ENCODE peak calls at places on chromosomes 6 and 20, in six cellular contexts. E, X, T, N, U and F are unnamed samples. For H3K79me2 and H3F3A, the result is how much of the 10 kb centered on the place peaks cover.

GRCh38 chr6:166313255-166314070 is 5.3 kb upstream of the PRR18 start:
- DNase-seq in X (peak), N (peak), E (peak), T (no peak), U (peak), F (peak)

GRCh38 chr6:132084811-132085509 is 133.8 kb upstream of the CCN2 start:
- DNase-seq in N (no peak), U (peak), X (peak), T (peak), E (no peak), F (peak)

GRCh38 chr6:30615958-30616810 is 859 bp downstream of the PPP1R10 start:
- DNase-seq in X (no peak), T (no peak), N (peak), E (peak), U (peak), F (peak)

GRCh38 chr6:92588126-92588525 is 831.2 kb downstream of the EPHA7 start:
- DNase-seq in N (no peak), E (no peak), T (no peak), X (peak), U (no peak), F (no peak)

GRCh38 chr20:61704661-61705060 is 361.0 kb downstream of the TAF4 start:
- DNase-seq in E (no peak), X (no peak), U (no peak), T (no peak), N (no peak), F (no peak)

GRCh38 chr20:51487076-51487475 is 55.4 kb downstream of the NFATC2 start:
- DNase-seq in U (no peak), T (no peak), N (no peak), E (peak), X (no peak), F (no peak)

GRCh38 chr6:125357515-125358256 is 55.9 kb upstream of the HDDC2 start:
- DNase-seq in N (no peak), U (no peak), X (no peak), T (no peak), E (no peak), F (no peak)

GRCh38 chr20:61588356-61589054 is 336.4 kb downstream of the CDH4 start:
- DNase-seq in X (no peak), U (no peak), N (no peak), E (no peak), T (no peak), F (peak)

GRCh38 chr20:21020656-21021004 is 85.5 kb downstream of the LINC00237 start:
- DNase-seq in T (no peak), U (no peak), N (no peak), E (no peak), X (no peak), F (peak)

GRCh38 chr20:1324598-1325172 is 4.3 kb downstream of the SDCBP2 start:
- DNase-seq in U (no peak), X (peak), N (no peak), E (no peak), T (no peak), F (peak)

GRCh38 chr6:129007819-129008218 is 124.9 kb downstream of the LAMA2 start:
- DNase-seq in U (no peak), T (no peak), E (no peak), X (no peak), N (no peak), F (no peak)

GRCh38 chr20:50312682-50313187 is 122.1 kb downstream of the CEBPB start:
- DNase-seq in T (no peak), N (no peak), X (peak), U (no peak), E (no peak), F (peak)

GRCh38 chr20:52311209-52311794 is 119.7 kb upstream of the ZFP64 start:
- DNase-seq in N (peak), X (no peak), E (no peak), T (no peak), U (no peak), F (no peak)

GRCh38 chr6:108250240-108250866 is 10.5 kb downstream of the SNX3 start:
- DNase-seq in E (peak), N (peak), X (peak), T (no peak), U (peak), F (peak)

GRCh38 chr6:162074641-162075040 is 652.9 kb downstream of the PRKN start:
- DNase-seq in U (no peak), E (no peak), X (no peak), N (no peak), T (no peak), F (no peak)

GRCh38 chr6:149140137-149140909 is 177.2 kb upstream of the TAB2 start:
- DNase-seq in E (no peak), X (no peak), U (no peak), T (no peak), N (no peak), F (no peak)

GRCh38 chr6:45642331-45643126 is 264.8 kb upstream of the SUPT3H start:
- DNase-seq in U (no peak), T (no peak), N (no peak), E (no peak), X (no peak), F (no peak)

GRCh38 chr6:105892577-105893262 is 193.4 kb upstream of the PRDM1 start:
- DNase-seq in T (no peak), U (peak), E (no peak), X (no peak), N (no peak), F (no peak)

GRCh38 chr6:153092082-153093013 is 38.7 kb downstream of the RGS17 start:
- DNase-seq in N (no peak), T (no peak), U (no peak), E (no peak), X (peak), F (peak)

GRCh38 chr6:100664274-100665040 is 199.7 kb upstream of the SIM1 start:
- DNase-seq in T (no peak), U (peak), E (peak), X (peak), N (peak), F (peak)

GRCh38 chr20:41436679-41437078 is 70.1 kb upstream of the EMILIN3 start:
- DNase-seq in N (no peak), X (peak), T (no peak), U (no peak), E (no peak), F (peak)

GRCh38 chr20:18740726-18741125 is 72.9 kb upstream of the SCP2D1 start:
- DNase-seq in E (no peak), U (no peak), N (no peak), T (no peak), X (no peak), F (no peak)

GRCh38 chr20:53707341-53708102 is 113.9 kb upstream of the ZNF217 start:
- DNase-seq in N (peak), T (no peak), E (no peak), U (no peak), X (peak), F (peak)

GRCh38 chr20:10674684-10675455 is 1.1 kb upstream of the JAG1 start:
- DNase-seq in U (peak), T (peak), X (peak), E (peak), N (peak), F (peak)

GRCh38 chr6:63689421-63689820 is 53.8 kb downstream of the PHF3 start:
- DNase-seq in U (no peak), E (no peak), N (no peak), T (no peak), X (peak), F (peak)

GRCh38 chr6:161038229-161039003 is 46.8 kb downstream of the MAP3K4 start:
- DNase-seq in U (no peak), X (peak), T (no peak), E (no peak), N (no peak), F (peak)

GRCh38 chr20:63864978-63865640 is at the start of gene TPD52L2:
- DNase-seq in N (peak), T (peak), U (peak), X (peak), E (peak), F (peak)

GRCh38 chr20:63861981-63862901 is 943 bp downstream of the ABHD16B start:
- DNase-seq in T (no peak), U (no peak), N (no peak), E (no peak), X (no peak), F (no peak)

GRCh38 chr20:63863021-63863797 is 1.9 kb upstream of the TPD52L2 start:
- DNase-seq in U (no peak), X (no peak), E (no peak), T (no peak), N (no peak), F (no peak)

GRCh38 chr20:63864545-63864977 is 509 bp upstream of the TPD52L2 start:
- DNase-seq in X (no peak), T (no peak), U (peak), E (no peak), N (no peak), F (no peak)

DNA sequence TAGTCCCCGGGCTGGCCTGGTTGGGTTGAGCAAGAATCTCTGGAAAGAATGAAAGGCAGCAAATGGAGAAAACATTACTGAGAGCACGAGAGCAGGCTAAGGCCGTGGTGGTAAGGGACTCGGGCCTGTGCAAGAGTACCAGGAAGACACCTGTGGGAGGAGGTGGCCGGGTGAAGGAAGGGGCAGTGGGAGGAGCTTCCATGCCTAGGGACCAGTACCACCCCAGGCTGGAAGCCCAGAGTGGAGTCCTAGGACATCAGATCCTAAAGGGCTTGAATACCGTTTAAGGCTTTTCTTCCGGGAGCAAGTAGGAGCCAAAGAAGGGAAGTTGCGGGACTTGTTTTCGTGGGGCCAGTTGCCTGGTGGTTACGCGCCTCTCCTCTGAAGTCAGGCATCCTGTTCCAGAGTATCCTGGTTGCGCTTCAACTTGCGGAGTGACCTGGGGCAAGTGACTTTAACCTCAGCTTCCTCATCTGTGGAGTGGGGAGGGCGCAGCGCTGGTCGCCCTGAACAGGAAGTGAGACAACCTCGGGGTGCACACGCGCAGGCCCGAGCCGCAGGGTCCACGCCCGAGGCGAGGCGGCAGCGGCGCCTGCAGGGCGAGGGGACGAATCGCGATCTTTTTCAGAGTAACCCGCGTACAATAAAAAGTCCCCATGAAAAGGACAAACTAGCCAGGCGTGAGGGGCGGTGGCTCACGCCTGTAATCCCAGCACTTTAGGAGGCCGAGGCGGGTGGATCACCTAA is 1.1 kb upstream of the TPD52L2 start:
- DNase-seq in E (peak), X (peak), N (peak), U (peak), T (peak), F (peak)
- H3K79me2 ChIP-seq in E (under half), X (half or more), N (under half), U (under half), T (half or more), F (under half)

GRCh38 chr6:22147983-22148797 is 148.6 kb downstream of the PRL start:
- DNase-seq in U (no peak), N (peak), X (peak), E (peak), T (peak), F (peak)

GRCh38 chr6:22149081-22149480 is 147.8 kb downstream of the PRL start:
- DNase-seq in E (no peak), X (no peak), U (no peak), T (no peak), N (peak), F (no peak)

GRCh38 chr6:22151892-22152291 is 144.9 kb downstream of the PRL start:
- DNase-seq in X (no peak), N (no peak), T (no peak), E (no peak), U (no peak), F (no peak)

GRCh38 chr6:22147469-22147815 is 149.4 kb downstream of the PRL start:
- DNase-seq in N (no peak), T (no peak), U (no peak), X (no peak), E (no peak), F (no peak)

GRCh38 chr6:22149501-22150490 is 147.0 kb downstream of the PRL start:
- DNase-seq in T (no peak), X (no peak), U (no peak), E (peak), N (no peak), F (no peak)
- TF ChIP-seq EZH2 in T (no peak), X (no peak), U (no peak), E (no peak), N (no peak), F (no peak)

DNA sequence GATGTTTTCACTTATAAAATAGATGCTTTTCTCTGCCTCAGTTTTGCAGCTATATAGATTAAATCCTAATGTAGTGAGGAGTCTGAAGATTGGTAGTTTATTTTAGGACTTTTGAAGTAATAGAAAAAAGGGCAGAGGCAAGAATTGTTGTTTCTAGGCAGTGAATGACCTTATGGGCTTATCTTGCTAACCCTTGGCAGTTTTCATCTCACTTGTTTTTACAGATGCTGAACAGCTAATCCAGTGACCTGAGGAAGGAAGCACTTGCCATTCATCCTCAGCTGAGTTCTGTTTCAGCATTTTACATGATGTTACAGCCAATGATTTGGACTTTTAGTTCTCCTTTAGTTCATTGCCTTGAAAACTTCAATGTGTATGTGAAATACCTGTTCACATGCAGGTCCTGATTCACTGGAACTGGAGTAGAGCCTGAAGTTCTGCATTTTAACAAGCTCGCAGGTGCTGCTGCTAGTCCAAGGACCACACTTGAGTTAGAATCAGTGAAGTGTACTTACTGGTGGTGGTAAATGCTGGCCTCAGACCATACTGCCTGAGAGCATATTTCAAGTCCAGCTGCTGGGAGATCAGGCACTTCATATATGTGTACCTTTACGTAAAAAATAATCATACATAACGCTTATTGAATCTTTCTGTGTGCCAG is 86.9 kb downstream of the TULP4 start:
- DNase-seq in U (no peak), N (no peak), X (no peak), T (no peak), E (no peak), F (no peak)
- H3F3A ChIP-seq in U (under half), N (under half), X (under half), T (under half), E (under half), F (under half)

GRCh38 chr6:90187437-90188049 is 109.1 kb downstream of the BACH2 start:
- DNase-seq in U (no peak), N (no peak), E (no peak), X (no peak), T (no peak), F (no peak)

GRCh38 chr6:90190752-90191393 is 105.8 kb downstream of the BACH2 start:
- DNase-seq in E (no peak), X (no peak), N (no peak), U (peak), T (no peak), F (no peak)

GRCh38 chr6:90193359-90193758 is 103.3 kb downstream of the BACH2 start:
- DNase-seq in N (no peak), X (no peak), T (no peak), E (no peak), U (no peak), F (no peak)

GRCh38 chr6:90192857-90193256 is 103.8 kb downstream of the BACH2 start:
- DNase-seq in T (no peak), E (no peak), N (peak), X (no peak), U (no peak), F (no peak)

GRCh38 chr6:90190181-90190580 is 106.5 kb downstream of the BACH2 start:
- DNase-seq in U (no peak), N (no peak), E (no peak), X (no peak), T (no peak), F (no peak)
- H3K79me2 ChIP-seq in U (under half), N (under half), E (under half), X (under half), T (under half), F (under half)

GRCh38 chr6:3957321-3957720 is 108.1 kb downstream of the FAM50B start:
- DNase-seq in T (no peak), N (no peak), X (peak), E (no peak), U (no peak), F (peak)

GRCh38 chr6:3960754-3961361 is 111.7 kb downstream of the FAM50B start:
- DNase-seq in N (no peak), T (no peak), X (peak), U (no peak), E (no peak), F (no peak)

GRCh38 chr6:3958255-3958654 is 109.1 kb downstream of the FAM50B start:
- DNase-seq in E (no peak), T (no peak), U (no peak), X (no peak), N (no peak), F (no peak)

GRCh38 chr6:3961581-3962225 is 112.5 kb downstream of the FAM50B start:
- DNase-seq in U (no peak), E (no peak), X (no peak), N (no peak), T (no peak), F (peak)

GRCh38 chr6:3959385-3959784 is 110.2 kb downstream of the FAM50B start:
- DNase-seq in T (no peak), E (no peak), U (no peak), X (no peak), N (no peak), F (no peak)
- TF ChIP-seq EZH2 in T (no peak), E (no peak), U (no peak), X (no peak), N (no peak), F (no peak)

DNA sequence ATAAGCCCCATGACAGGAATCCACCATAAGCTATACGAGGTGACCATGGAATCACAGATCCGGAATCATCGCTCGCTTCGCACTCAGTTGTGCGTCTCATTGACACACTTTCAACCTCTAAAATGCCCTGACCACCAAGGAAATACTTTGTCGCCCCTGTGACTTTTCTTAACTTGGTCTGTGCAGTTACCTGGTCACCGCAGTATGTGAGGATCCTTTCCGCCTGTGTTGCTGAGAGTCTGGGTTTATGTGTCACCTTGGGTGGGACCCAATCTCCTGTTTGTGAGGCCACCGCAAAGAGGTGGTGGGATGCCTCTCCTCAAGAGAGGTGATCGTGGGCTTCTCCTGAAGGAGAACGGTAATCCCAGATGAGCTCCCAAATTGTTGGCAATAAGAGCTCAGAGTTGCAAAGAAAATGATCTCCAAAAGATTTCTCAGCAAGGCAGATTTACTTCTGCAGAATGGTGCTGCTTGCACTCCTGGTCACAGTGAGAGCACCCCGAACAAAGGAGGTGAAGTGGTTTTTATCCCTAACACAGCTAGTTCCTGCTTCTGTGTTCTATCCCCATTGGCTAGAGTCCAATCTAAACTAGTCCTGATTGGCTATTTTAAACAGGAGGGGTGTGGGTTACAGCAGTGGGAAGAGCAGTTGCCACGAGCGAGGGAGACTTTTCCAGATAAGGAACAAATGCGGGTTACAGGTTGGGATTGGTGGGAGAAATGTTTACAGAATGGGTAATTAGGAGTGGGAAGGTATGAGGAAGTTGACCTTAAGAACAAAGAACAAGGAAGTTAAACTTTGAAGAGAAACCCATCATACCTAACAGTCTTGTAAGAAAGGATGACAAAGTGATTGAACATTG is 9.1 kb upstream of the ZNFX1 start:
- DNase-seq in X (peak), E (peak), U (no peak), N (peak), T (peak), F (peak)
- H3F3A ChIP-seq in X (half or more), E (half or more), U (under half), N (half or more), T (half or more), F (half or more)

DNA sequence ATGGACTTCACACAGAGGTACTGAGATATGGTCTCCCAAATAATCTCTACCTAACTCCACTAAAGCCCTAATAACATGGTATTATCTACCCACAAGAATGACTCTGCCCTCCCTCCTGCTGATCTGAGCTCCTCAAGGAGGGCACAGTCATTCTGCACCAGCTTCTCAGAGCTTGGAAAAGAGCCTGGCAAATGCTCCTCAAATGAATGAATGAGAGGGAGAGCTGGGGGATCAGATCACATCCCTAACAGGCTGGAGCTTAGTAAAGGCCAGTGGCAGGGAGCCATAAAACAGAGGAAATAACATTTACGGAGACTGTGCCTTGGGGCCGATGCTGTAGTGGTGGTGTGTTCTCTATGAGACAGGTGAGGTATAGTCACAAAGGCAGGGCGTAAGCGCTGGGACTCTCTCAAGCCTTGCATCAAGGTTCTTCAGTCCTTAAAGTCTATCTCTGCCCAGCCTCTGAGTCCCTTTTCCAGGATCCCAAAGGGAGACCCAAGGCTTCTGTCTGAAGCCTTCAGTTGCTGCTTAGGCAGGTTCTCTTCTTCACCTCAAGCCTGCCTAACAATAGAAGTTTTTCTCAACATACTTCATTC is 7.2 kb upstream of the NNAT start:
- DNase-seq in N (no peak), T (no peak), X (no peak), U (no peak), E (no peak), F (no peak)
- H3K79me2 ChIP-seq in N (under half), T (under half), X (half or more), U (under half), E (under half), F (half or more)